ENCODE peak calls at places on chromosomes 4 and X, in seven cellular contexts. One of them, this sample, is unnamed.

GRCh38 chrX:39645059-39645895 is 452.5 kb downstream of the BCOR start:
- DNase-seq in right atrium auricular region: peak
- DNase-seq in progenitor cell of endocrine pancreas: no peak
- DNase-seq in fibroblast of pulmonary artery: peak
- DNase-seq in breast epithelium: no peak
- DNase-seq in mesothelial cell of epicardium: peak
- DNase-seq in A549: no peak
- DNase-seq in this sample: no peak

GRCh38 chr4:8550691-8551090 is 29.5 kb upstream of the GPR78 start:
- DNase-seq in progenitor cell of endocrine pancreas: no peak
- DNase-seq in mesothelial cell of epicardium: no peak
- DNase-seq in fibroblast of pulmonary artery: no peak
- DNase-seq in A549: no peak
- DNase-seq in right atrium auricular region: no peak
- DNase-seq in breast epithelium: no peak
- DNase-seq in this sample: no peak

GRCh38 chr4:40728341-40728740 is 21.4 kb upstream of the NSUN7 start:
- DNase-seq in breast epithelium: no peak
- DNase-seq in right atrium auricular region: no peak
- DNase-seq in fibroblast of pulmonary artery: no peak
- DNase-seq in progenitor cell of endocrine pancreas: no peak
- DNase-seq in A549: no peak
- DNase-seq in mesothelial cell of epicardium: no peak
- DNase-seq in this sample: no peak

GRCh38 chrX:94401426-94401825 is 727.4 kb downstream of the FAM133A start:
- DNase-seq in right atrium auricular region: no peak
- DNase-seq in fibroblast of pulmonary artery: no peak
- DNase-seq in progenitor cell of endocrine pancreas: no peak
- DNase-seq in A549: no peak
- DNase-seq in mesothelial cell of epicardium: no peak
- DNase-seq in breast epithelium: no peak
- DNase-seq in this sample: no peak

GRCh38 chr4:8736083-8736825 is 135.4 kb downstream of the HMX1 start:
- DNase-seq in fibroblast of pulmonary artery: no peak
- DNase-seq in A549: no peak
- DNase-seq in breast epithelium: no peak
- DNase-seq in right atrium auricular region: peak
- DNase-seq in mesothelial cell of epicardium: no peak
- DNase-seq in progenitor cell of endocrine pancreas: no peak
- DNase-seq in this sample: no peak

GRCh38 chr4:150140774-150141400 is 62.6 kb downstream of the DCLK2 start:
- DNase-seq in mesothelial cell of epicardium: no peak
- DNase-seq in A549: no peak
- DNase-seq in right atrium auricular region: no peak
- DNase-seq in breast epithelium: no peak
- DNase-seq in progenitor cell of endocrine pancreas: no peak
- DNase-seq in fibroblast of pulmonary artery: peak
- DNase-seq in this sample: no peak

GRCh38 chrX:72145181-72145580 is 13.5 kb upstream of the RTL5 start:
- DNase-seq in A549: no peak
- DNase-seq in breast epithelium: no peak
- DNase-seq in fibroblast of pulmonary artery: no peak
- DNase-seq in progenitor cell of endocrine pancreas: no peak
- DNase-seq in mesothelial cell of epicardium: no peak
- DNase-seq in right atrium auricular region: no peak
- DNase-seq in this sample: no peak

GRCh38 chrX:44223150-44223549 is 120.3 kb downstream of the EFHC2 start:
- DNase-seq in fibroblast of pulmonary artery: peak
- DNase-seq in A549: no peak
- DNase-seq in right atrium auricular region: no peak
- DNase-seq in progenitor cell of endocrine pancreas: no peak
- DNase-seq in mesothelial cell of epicardium: no peak
- DNase-seq in breast epithelium: no peak
- DNase-seq in this sample: no peak

GRCh38 chrX:149827254-149827653 is 45.5 kb downstream of the MAGEA9 start:
- DNase-seq in progenitor cell of endocrine pancreas: no peak
- DNase-seq in A549: no peak
- DNase-seq in breast epithelium: no peak
- DNase-seq in mesothelial cell of epicardium: no peak
- DNase-seq in right atrium auricular region: no peak
- DNase-seq in fibroblast of pulmonary artery: no peak
- DNase-seq in this sample: no peak

GRCh38 chrX:149830192-149830873 is 48.6 kb downstream of the MAGEA9 start:
- DNase-seq in fibroblast of pulmonary artery: peak
- DNase-seq in A549: no peak
- DNase-seq in breast epithelium: no peak
- DNase-seq in right atrium auricular region: no peak
- DNase-seq in progenitor cell of endocrine pancreas: no peak
- DNase-seq in mesothelial cell of epicardium: no peak
- DNase-seq in this sample: no peak

GRCh38 chrX:149829751-149830191 is 48.0 kb downstream of the MAGEA9 start:
- DNase-seq in A549: no peak
- DNase-seq in breast epithelium: no peak
- DNase-seq in progenitor cell of endocrine pancreas: no peak
- DNase-seq in fibroblast of pulmonary artery: peak
- DNase-seq in right atrium auricular region: no peak
- DNase-seq in mesothelial cell of epicardium: no peak
- DNase-seq in this sample: no peak

DNA sequence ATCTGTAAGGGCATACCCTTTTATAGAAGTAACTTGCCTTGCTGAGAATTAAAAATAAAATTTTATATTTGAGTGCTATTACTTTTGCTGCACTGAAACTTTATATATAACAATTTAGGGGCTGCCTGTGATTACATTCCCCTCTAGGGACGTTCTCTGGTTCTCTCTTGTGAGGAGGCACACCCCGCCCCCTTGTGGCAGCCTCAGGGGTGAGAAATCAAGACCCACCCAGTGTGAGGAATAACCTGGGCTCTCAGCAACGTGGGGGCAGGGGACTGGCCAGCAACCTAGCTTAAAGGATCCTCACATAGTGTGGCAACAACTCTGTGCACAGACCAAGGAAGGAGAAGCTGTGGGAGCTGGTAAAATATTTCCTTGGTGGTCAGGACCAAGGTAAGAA is 43.7 kb downstream of the MAGEA9 start:
- DNase-seq in mesothelial cell of epicardium: no peak
- DNase-seq in fibroblast of pulmonary artery: peak
- DNase-seq in right atrium auricular region: no peak
- DNase-seq in A549: no peak
- DNase-seq in breast epithelium: no peak
- DNase-seq in progenitor cell of endocrine pancreas: no peak
- DNase-seq in this sample: no peak
- TF ChIP-seq CTCF in mesothelial cell of epicardium: peak
- TF ChIP-seq CTCF in fibroblast of pulmonary artery: peak
- TF ChIP-seq CTCF in right atrium auricular region: no peak
- TF ChIP-seq CTCF in A549: peak
- TF ChIP-seq CTCF in breast epithelium: no peak
- TF ChIP-seq CTCF in progenitor cell of endocrine pancreas: peak
- TF ChIP-seq CTCF in this sample: no peak

DNA sequence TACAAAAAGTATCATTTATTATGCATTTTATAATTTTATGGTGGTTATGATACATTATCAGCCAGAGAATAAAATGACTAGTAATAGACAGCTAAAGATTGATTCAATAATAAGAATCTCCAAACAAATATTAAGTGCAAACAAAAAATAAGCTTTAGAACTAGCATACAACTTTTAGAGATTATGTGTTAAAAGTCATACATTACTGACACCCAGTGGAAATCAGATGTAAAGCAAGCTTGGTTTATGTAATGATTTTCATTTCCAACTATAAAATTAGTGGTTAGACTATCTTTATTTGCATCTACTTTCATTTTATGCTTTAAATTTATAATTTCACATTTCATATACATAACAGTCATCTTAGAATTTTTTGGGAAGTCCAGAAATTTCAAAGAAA is 57.7 kb downstream of the IL13RA2 start:
- DNase-seq in mesothelial cell of epicardium: no peak
- DNase-seq in fibroblast of pulmonary artery: peak
- DNase-seq in progenitor cell of endocrine pancreas: no peak
- DNase-seq in A549: no peak
- DNase-seq in breast epithelium: no peak
- DNase-seq in right atrium auricular region: no peak
- DNase-seq in this sample: no peak
- TF ChIP-seq CTCF in mesothelial cell of epicardium: peak
- TF ChIP-seq CTCF in fibroblast of pulmonary artery: peak
- TF ChIP-seq CTCF in progenitor cell of endocrine pancreas: peak
- TF ChIP-seq CTCF in A549: no peak
- TF ChIP-seq CTCF in breast epithelium: peak
- TF ChIP-seq CTCF in right atrium auricular region: peak
- TF ChIP-seq CTCF in this sample: no peak

GRCh38 chr4:89997171-89997704 is 102.6 kb downstream of the MMRN1 start:
- DNase-seq in mesothelial cell of epicardium: no peak
- DNase-seq in progenitor cell of endocrine pancreas: no peak
- DNase-seq in fibroblast of pulmonary artery: no peak
- DNase-seq in right atrium auricular region: no peak
- DNase-seq in breast epithelium: no peak
- DNase-seq in A549: no peak
- DNase-seq in this sample: no peak

GRCh38 chr4:89995824-89996223 is 101.2 kb downstream of the MMRN1 start:
- DNase-seq in right atrium auricular region: no peak
- DNase-seq in progenitor cell of endocrine pancreas: no peak
- DNase-seq in fibroblast of pulmonary artery: no peak
- DNase-seq in mesothelial cell of epicardium: no peak
- DNase-seq in A549: no peak
- DNase-seq in breast epithelium: no peak
- DNase-seq in this sample: no peak

GRCh38 chr4:90002406-90003040 is 107.9 kb downstream of the MMRN1 start:
- DNase-seq in A549: no peak
- DNase-seq in right atrium auricular region: no peak
- DNase-seq in fibroblast of pulmonary artery: no peak
- DNase-seq in mesothelial cell of epicardium: no peak
- DNase-seq in progenitor cell of endocrine pancreas: no peak
- DNase-seq in breast epithelium: no peak
- DNase-seq in this sample: no peak

GRCh38 chr4:89998350-89999098 is 103.9 kb downstream of the MMRN1 start:
- DNase-seq in progenitor cell of endocrine pancreas: no peak
- DNase-seq in A549: no peak
- DNase-seq in fibroblast of pulmonary artery: no peak
- DNase-seq in right atrium auricular region: no peak
- DNase-seq in mesothelial cell of epicardium: no peak
- DNase-seq in breast epithelium: no peak
- DNase-seq in this sample: no peak

DNA sequence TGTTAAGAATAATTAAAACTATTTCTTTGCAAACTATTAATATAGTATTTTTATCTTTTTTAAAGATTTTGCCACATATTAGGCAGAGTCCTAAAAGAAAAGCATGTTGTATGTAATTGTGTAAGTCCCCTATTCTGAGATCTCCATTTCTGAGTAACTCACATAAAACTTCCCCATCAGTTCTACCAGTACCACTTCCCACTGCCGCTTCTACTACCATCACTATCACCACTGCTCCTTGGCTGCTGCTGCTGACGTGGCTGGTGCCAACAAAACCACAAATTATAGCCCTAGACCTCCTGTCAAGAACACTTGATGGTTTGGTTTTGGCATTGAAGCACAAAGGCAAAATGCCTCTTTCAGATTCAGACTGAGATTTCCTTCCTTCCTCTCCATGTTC is 106.3 kb downstream of the MMRN1 start:
- DNase-seq in A549: no peak
- DNase-seq in progenitor cell of endocrine pancreas: no peak
- DNase-seq in mesothelial cell of epicardium: no peak
- DNase-seq in right atrium auricular region: no peak
- DNase-seq in breast epithelium: no peak
- DNase-seq in fibroblast of pulmonary artery: no peak
- DNase-seq in this sample: no peak
- TF ChIP-seq CTCF in A549: no peak
- TF ChIP-seq CTCF in progenitor cell of endocrine pancreas: no peak
- TF ChIP-seq CTCF in mesothelial cell of epicardium: no peak
- TF ChIP-seq CTCF in right atrium auricular region: no peak
- TF ChIP-seq CTCF in breast epithelium: no peak
- TF ChIP-seq CTCF in fibroblast of pulmonary artery: no peak
- TF ChIP-seq CTCF in this sample: no peak

GRCh38 chr4:52995341-52996030 is 133.4 kb downstream of the RASL11B start:
- DNase-seq in mesothelial cell of epicardium: no peak
- DNase-seq in breast epithelium: no peak
- DNase-seq in progenitor cell of endocrine pancreas: no peak
- DNase-seq in A549: no peak
- DNase-seq in right atrium auricular region: no peak
- DNase-seq in fibroblast of pulmonary artery: peak
- DNase-seq in this sample: no peak

GRCh38 chr4:52996261-52997131 is 134.4 kb downstream of the RASL11B start:
- DNase-seq in breast epithelium: no peak
- DNase-seq in right atrium auricular region: peak
- DNase-seq in mesothelial cell of epicardium: no peak
- DNase-seq in progenitor cell of endocrine pancreas: no peak
- DNase-seq in fibroblast of pulmonary artery: peak
- DNase-seq in A549: no peak
- DNase-seq in this sample: no peak

GRCh38 chr4:52998413-52998812 is 136.3 kb downstream of the RASL11B start:
- DNase-seq in A549: no peak
- DNase-seq in right atrium auricular region: no peak
- DNase-seq in fibroblast of pulmonary artery: no peak
- DNase-seq in mesothelial cell of epicardium: no peak
- DNase-seq in progenitor cell of endocrine pancreas: no peak
- DNase-seq in breast epithelium: no peak
- DNase-seq in this sample: no peak

GRCh38 chr4:52993771-52994170 is 131.7 kb downstream of the RASL11B start:
- DNase-seq in breast epithelium: no peak
- DNase-seq in right atrium auricular region: no peak
- DNase-seq in progenitor cell of endocrine pancreas: no peak
- DNase-seq in fibroblast of pulmonary artery: no peak
- DNase-seq in mesothelial cell of epicardium: no peak
- DNase-seq in A549: no peak
- DNase-seq in this sample: no peak

DNA sequence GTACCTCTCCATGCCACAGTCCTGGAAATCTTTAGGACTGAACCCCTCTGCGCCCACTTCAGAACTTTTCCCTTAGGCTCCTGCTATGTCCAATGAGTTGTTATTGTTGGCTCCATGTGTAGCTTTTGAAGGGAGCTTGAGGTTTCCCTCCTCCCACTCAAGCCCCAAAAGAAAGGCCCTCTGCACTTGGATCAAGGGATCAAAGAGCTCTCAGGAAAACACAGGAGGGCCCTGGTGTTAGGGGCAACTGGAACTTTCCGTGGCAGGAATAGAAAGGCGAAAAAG is 135.0 kb downstream of the RASL11B start:
- DNase-seq in progenitor cell of endocrine pancreas: no peak
- DNase-seq in right atrium auricular region: no peak
- DNase-seq in fibroblast of pulmonary artery: peak
- DNase-seq in A549: no peak
- DNase-seq in breast epithelium: no peak
- DNase-seq in mesothelial cell of epicardium: no peak
- DNase-seq in this sample: no peak
- TF ChIP-seq CTCF in progenitor cell of endocrine pancreas: no peak
- TF ChIP-seq CTCF in right atrium auricular region: no peak
- TF ChIP-seq CTCF in fibroblast of pulmonary artery: no peak
- TF ChIP-seq CTCF in A549: no peak
- TF ChIP-seq CTCF in breast epithelium: no peak
- TF ChIP-seq CTCF in mesothelial cell of epicardium: no peak
- TF ChIP-seq CTCF in this sample: no peak

GRCh38 chr4:105451346-105451745 is 22.5 kb downstream of the PPA2 start:
- DNase-seq in fibroblast of pulmonary artery: no peak
- DNase-seq in breast epithelium: no peak
- DNase-seq in A549: no peak
- DNase-seq in right atrium auricular region: no peak
- DNase-seq in progenitor cell of endocrine pancreas: no peak
- DNase-seq in mesothelial cell of epicardium: no peak
- DNase-seq in this sample: no peak
- TF ChIP-seq CTCF in fibroblast of pulmonary artery: no peak
- TF ChIP-seq CTCF in breast epithelium: no peak
- TF ChIP-seq CTCF in A549: no peak
- TF ChIP-seq CTCF in right atrium auricular region: no peak
- TF ChIP-seq CTCF in progenitor cell of endocrine pancreas: no peak
- TF ChIP-seq CTCF in mesothelial cell of epicardium: no peak
- TF ChIP-seq CTCF in this sample: no peak